ENCODE peak calls at places on chromosomes 7 and 10, in ten cellular contexts. One of them, this sample, is unnamed.

GRCh38 chr10:131437556-131438465 is 126.3 kb upstream of the TCERG1L start:
- DNase-seq in A673: no peak
- DNase-seq in activated naive CD8-positive, alpha-beta T cell treated with anti-CD3 and anti-CD28 coated beads, Interleukin-2, amount 50 U/mL, for 24 hours: no peak
- DNase-seq in upper lobe of right lung: no peak
- DNase-seq in A549: no peak
- DNase-seq in activated CD8-positive, alpha-beta memory T cell treated with anti-CD3 and anti-CD28 coated beads for 24 hours: no peak
- DNase-seq in cardiac septum: no peak
- DNase-seq in omental fat pad: no peak
- DNase-seq in NCI-H1105: no peak
- DNase-seq in LoVo: no peak
- DNase-seq in this sample: no peak

GRCh38 chr10:26454891-26455290 is 16.8 kb downstream of the APBB1IP start:
- DNase-seq in LoVo: no peak
- DNase-seq in A673: no peak
- DNase-seq in A549: no peak
- DNase-seq in NCI-H1105: no peak
- DNase-seq in omental fat pad: no peak
- DNase-seq in activated naive CD8-positive, alpha-beta T cell treated with anti-CD3 and anti-CD28 coated beads, Interleukin-2, amount 50 U/mL, for 24 hours: no peak
- DNase-seq in upper lobe of right lung: no peak
- DNase-seq in cardiac septum: no peak
- DNase-seq in activated CD8-positive, alpha-beta memory T cell treated with anti-CD3 and anti-CD28 coated beads for 24 hours: no peak
- DNase-seq in this sample: no peak

GRCh38 chr10:102375250-102375649 is 20.3 kb upstream of the NFKB2 start:
- DNase-seq in omental fat pad: no peak
- DNase-seq in A673: no peak
- DNase-seq in LoVo: no peak
- DNase-seq in activated naive CD8-positive, alpha-beta T cell treated with anti-CD3 and anti-CD28 coated beads, Interleukin-2, amount 50 U/mL, for 24 hours: no peak
- DNase-seq in A549: no peak
- DNase-seq in upper lobe of right lung: no peak
- DNase-seq in activated CD8-positive, alpha-beta memory T cell treated with anti-CD3 and anti-CD28 coated beads for 24 hours: no peak
- DNase-seq in NCI-H1105: no peak
- DNase-seq in cardiac septum: no peak
- DNase-seq in this sample: no peak

GRCh38 chr10:110137142-110137545 is 70.3 kb upstream of the MXI1 start:
- DNase-seq in cardiac septum: no peak
- DNase-seq in upper lobe of right lung: no peak
- DNase-seq in activated naive CD8-positive, alpha-beta T cell treated with anti-CD3 and anti-CD28 coated beads, Interleukin-2, amount 50 U/mL, for 24 hours: no peak
- DNase-seq in NCI-H1105: peak
- DNase-seq in LoVo: peak
- DNase-seq in A673: peak
- DNase-seq in A549: peak
- DNase-seq in activated CD8-positive, alpha-beta memory T cell treated with anti-CD3 and anti-CD28 coated beads for 24 hours: no peak
- DNase-seq in omental fat pad: no peak
- DNase-seq in this sample: no peak

GRCh38 chr7:39428221-39428620 is 138.0 kb upstream of the YAE1 start:
- DNase-seq in activated naive CD8-positive, alpha-beta T cell treated with anti-CD3 and anti-CD28 coated beads, Interleukin-2, amount 50 U/mL, for 24 hours: no peak
- DNase-seq in activated CD8-positive, alpha-beta memory T cell treated with anti-CD3 and anti-CD28 coated beads for 24 hours: no peak
- DNase-seq in A673: no peak
- DNase-seq in A549: peak
- DNase-seq in NCI-H1105: no peak
- DNase-seq in upper lobe of right lung: no peak
- DNase-seq in LoVo: no peak
- DNase-seq in cardiac septum: no peak
- DNase-seq in omental fat pad: no peak
- DNase-seq in this sample: no peak

GRCh38 chr7:158094671-158095256 is 492.9 kb downstream of the PTPRN2 start:
- DNase-seq in omental fat pad: no peak
- DNase-seq in A673: no peak
- DNase-seq in LoVo: no peak
- DNase-seq in NCI-H1105: no peak
- DNase-seq in A549: no peak
- DNase-seq in cardiac septum: peak
- DNase-seq in upper lobe of right lung: peak
- DNase-seq in activated naive CD8-positive, alpha-beta T cell treated with anti-CD3 and anti-CD28 coated beads, Interleukin-2, amount 50 U/mL, for 24 hours: no peak
- DNase-seq in activated CD8-positive, alpha-beta memory T cell treated with anti-CD3 and anti-CD28 coated beads for 24 hours: no peak
- DNase-seq in this sample: no peak

GRCh38 chr7:65238785-65239184 is 134.9 kb upstream of the ZNF92 start:
- DNase-seq in NCI-H1105: no peak
- DNase-seq in A549: no peak
- DNase-seq in activated naive CD8-positive, alpha-beta T cell treated with anti-CD3 and anti-CD28 coated beads, Interleukin-2, amount 50 U/mL, for 24 hours: no peak
- DNase-seq in cardiac septum: no peak
- DNase-seq in activated CD8-positive, alpha-beta memory T cell treated with anti-CD3 and anti-CD28 coated beads for 24 hours: no peak
- DNase-seq in A673: no peak
- DNase-seq in upper lobe of right lung: no peak
- DNase-seq in LoVo: no peak
- DNase-seq in omental fat pad: no peak
- DNase-seq in this sample: no peak

GRCh38 chr10:61000769-61001730 is 57.1 kb upstream of the RHOBTB1 start:
- DNase-seq in A673: peak
- DNase-seq in NCI-H1105: peak
- DNase-seq in activated CD8-positive, alpha-beta memory T cell treated with anti-CD3 and anti-CD28 coated beads for 24 hours: no peak
- DNase-seq in cardiac septum: no peak
- DNase-seq in upper lobe of right lung: peak
- DNase-seq in activated naive CD8-positive, alpha-beta T cell treated with anti-CD3 and anti-CD28 coated beads, Interleukin-2, amount 50 U/mL, for 24 hours: peak
- DNase-seq in LoVo: peak
- DNase-seq in omental fat pad: no peak
- DNase-seq in A549: peak
- DNase-seq in this sample: no peak

GRCh38 chr7:45159296-45159695 is 1.7 kb downstream of the RAMP3 start:
- DNase-seq in activated naive CD8-positive, alpha-beta T cell treated with anti-CD3 and anti-CD28 coated beads, Interleukin-2, amount 50 U/mL, for 24 hours: no peak
- DNase-seq in omental fat pad: no peak
- DNase-seq in A673: no peak
- DNase-seq in LoVo: no peak
- DNase-seq in cardiac septum: peak
- DNase-seq in NCI-H1105: no peak
- DNase-seq in activated CD8-positive, alpha-beta memory T cell treated with anti-CD3 and anti-CD28 coated beads for 24 hours: no peak
- DNase-seq in A549: no peak
- DNase-seq in upper lobe of right lung: no peak
- DNase-seq in this sample: no peak

This sample was measured in memory B cell.